ENCODE peak calls at places on chromosomes 13 and 19, in six cellular contexts. I is tibial nerve, A is tibial artery, V is astrocyte, W is colonic mucosa, S is upper lobe of right lung. L is an unnamed sample.

GRCh38 chr13:97921146-97921776 is 32.2 kb upstream of the IPO5 start:
- DNase-seq in I (peak; percentile 28), A (no peak), V (no peak), W (no peak), S (no peak), L (no peak)

GRCh38 chr19:4721196-4721595 is 2.4 kb downstream of the DPP9 start:
- DNase-seq in I (no peak), A (no peak), V (no peak), W (no peak), S (no peak), L (no peak)

GRCh38 chr19:8610041-8610927 is at the start of gene ADAMTS10:
- DNase-seq in I (peak; percentile 46), A (peak; percentile 78), V (peak; percentile 66), W (peak; percentile 26), S (no peak), L (peak; percentile 28)

GRCh38 chr13:37526710-37527446 is 71.7 kb downstream of the POSTN start:
- DNase-seq in I (peak; percentile 8), A (no peak), V (peak; percentile 79), W (no peak), S (no peak), L (no peak)

GRCh38 chr19:38359242-38360021 is 14.9 kb upstream of the PSMD8 start:
- DNase-seq in I (no peak), A (no peak), V (no peak), W (no peak), S (no peak), L (no peak)

GRCh38 chr13:41546372-41547252 is 89.3 kb downstream of the RGCC start:
- DNase-seq in I (no peak), A (no peak), V (peak; percentile 93), W (peak; percentile 15), S (no peak), L (no peak)

GRCh38 chr19:53898680-53899341 is 10.3 kb upstream of the CACNG7 start:
- DNase-seq in I (no peak), A (no peak), V (no peak), W (no peak), S (no peak), L (no peak)

GRCh38 chr13:51230473-51231105 is 8.4 kb downstream of the FAM124A start:
- DNase-seq in I (peak; percentile 74), A (no peak), V (peak; percentile 4), W (peak; percentile 36), S (no peak), L (no peak)

GRCh38 chr13:30871713-30872029 is 34.4 kb upstream of the MEDAG start:
- DNase-seq in I (no peak), A (no peak), V (no peak), W (no peak), S (no peak), L (no peak)

GRCh38 chr13:109114991-109115390 is 485.6 kb downstream of the MYO16 start:
- DNase-seq in I (no peak), A (no peak), V (no peak), W (no peak), S (no peak), L (no peak)

GRCh38 chr19:39389621-39390414 is 1.1 kb downstream of the PAF1 start:
- DNase-seq in I (no peak), A (no peak), V (no peak), W (no peak), S (no peak), L (no peak)

GRCh38 chr13:76882431-76882830 is 3.8 kb downstream of the KCTD12 start:
- DNase-seq in I (no peak), A (peak; percentile 68), V (peak; percentile 23), W (no peak), S (no peak), L (peak; percentile 29)

GRCh38 chr19:29609636-29610035 is 3.6 kb downstream of the POP4 start:
- DNase-seq in I (no peak), A (peak; percentile 47), V (no peak), W (no peak), S (peak; percentile 58), L (no peak)

GRCh38 chr13:45194081-45194939 is 6.5 kb downstream of the KCTD4 start:
- DNase-seq in I (peak; percentile 36), A (peak; percentile 67), V (peak; percentile 63), W (no peak), S (no peak), L (peak; percentile 84)

GRCh38 chr19:40989453-40989852 is 1.6 kb upstream of the CYP2B6 start:
- DNase-seq in I (no peak), A (no peak), V (no peak), W (no peak), S (no peak), L (no peak)

GRCh38 chr13:30580852-30581502 is 36.7 kb upstream of the USPL1 start:
- DNase-seq in I (no peak), A (no peak), V (no peak), W (no peak), S (no peak), L (no peak)

GRCh38 chr13:96248103-96248502 is 158.2 kb downstream of the HS6ST3 start:
- DNase-seq in I (no peak), A (no peak), V (no peak), W (no peak), S (no peak), L (no peak)

GRCh38 chr19:46615966-46616365 is 8.9 kb downstream of the PTGIR start:
- DNase-seq in I (no peak), A (no peak), V (no peak), W (no peak), S (no peak), L (no peak)

GRCh38 chr13:97440598-97440997 is 6.6 kb downstream of the RAP2A start:
- DNase-seq in I (no peak), A (no peak), V (peak; percentile 29), W (no peak), S (no peak), L (no peak)

GRCh38 chr13:95245072-95245471 is 56.2 kb downstream of the ABCC4 start:
- DNase-seq in I (no peak), A (no peak), V (no peak), W (no peak), S (no peak), L (no peak)

GRCh38 chr13:82847595-82847994 is 1034.7 kb downstream of the SLITRK1 start:
- DNase-seq in I (no peak), A (no peak), V (no peak), W (no peak), S (no peak), L (no peak)

GRCh38 chr19:2047076-2047448 is 4.0 kb downstream of the MKNK2 start:
- DNase-seq in I (no peak), A (no peak), V (no peak), W (no peak), S (no peak), L (no peak)
- H3K4me3 ChIP-seq in I (peak overlapping the region; percentile 99), A (peak overlapping the region; percentile 100), V (no peak overlapping the region), W (no peak overlapping the region), S (peak overlapping the region; percentile 97), L (no peak overlapping the region)

DNA sequence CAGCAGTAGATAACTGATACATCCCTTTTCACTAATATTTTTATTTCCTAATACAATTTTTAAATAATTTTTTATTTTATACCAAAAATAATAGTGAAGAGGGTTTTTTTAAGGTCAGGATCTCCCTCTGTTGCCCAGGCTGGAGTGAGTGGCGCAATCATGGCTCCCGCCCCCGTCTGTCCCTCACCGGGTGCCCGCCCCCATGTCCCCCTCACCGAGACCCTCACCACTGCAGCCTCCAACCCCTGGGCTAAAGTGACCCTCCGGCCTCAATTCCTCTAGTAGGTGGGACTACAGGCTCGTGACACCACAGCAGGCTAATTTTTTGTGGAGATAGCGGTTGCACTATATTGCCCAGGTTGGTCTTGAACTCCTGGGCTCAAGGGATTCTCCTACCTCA is 17.8 kb upstream of the ZNF846 start:
- DNase-seq in I (no peak), A (no peak), V (no peak), W (peak; percentile 31), S (no peak), L (no peak)
- H3K27ac ChIP-seq in I (peak overlapping the region; percentile 92), A (peak overlapping the region; percentile 96), V (no peak overlapping the region), W (peak overlapping the region; percentile 97), S (peak overlapping the region; percentile 94), L (peak overlapping the region; percentile 94)

GRCh38 chr13:80338781-80339577 is 1.9 kb downstream of the SPRY2 start:
- DNase-seq in I (peak; percentile 63), A (peak; percentile 91), V (peak; percentile 88), W (peak; percentile 62), S (peak; percentile 91), L (peak; percentile 77)

GRCh38 chr13:80337011-80337688 is 3.8 kb downstream of the SPRY2 start:
- DNase-seq in I (no peak), A (no peak), V (no peak), W (peak; percentile 35), S (no peak), L (no peak)

GRCh38 chr13:80339578-80339840 is 1.4 kb downstream of the SPRY2 start:
- DNase-seq in I (no peak), A (no peak), V (peak; percentile 39), W (peak; percentile 21), S (no peak), L (no peak)

GRCh38 chr13:80336335-80336734 is 4.6 kb downstream of the SPRY2 start:
- DNase-seq in I (no peak), A (no peak), V (peak; percentile 29), W (no peak), S (no peak), L (no peak)

GRCh38 chr13:80337706-80338105 is 3.2 kb downstream of the SPRY2 start:
- DNase-seq in I (no peak), A (no peak), V (peak; percentile 27), W (no peak), S (no peak), L (no peak)
- H3K4me3 ChIP-seq in I (peak overlapping the region; percentile 72), A (peak overlapping the region; percentile 80), V (peak overlapping the region; percentile 95), W (peak overlapping the region; percentile 55), S (peak overlapping the region; percentile 84), L (peak overlapping the region; percentile 74)

GRCh38 chr19:12833418-12833746 is 997 bp downstream of the RTBDN start:
- DNase-seq in I (no peak), A (no peak), V (no peak), W (no peak), S (no peak), L (no peak)

GRCh38 chr19:12834418-12834943 is at the start of gene RTBDN:
- DNase-seq in I (no peak), A (no peak), V (no peak), W (no peak), S (no peak), L (peak; percentile 81)

GRCh38 chr19:12833747-12834417 is 497 bp downstream of the RTBDN start:
- DNase-seq in I (no peak), A (no peak), V (no peak), W (peak; percentile 39), S (peak; percentile 69), L (no peak)

GRCh38 chr19:12836529-12836863 is 1.8 kb upstream of the MAST1 start:
- DNase-seq in I (no peak), A (no peak), V (no peak), W (no peak), S (no peak), L (no peak)

DNA sequence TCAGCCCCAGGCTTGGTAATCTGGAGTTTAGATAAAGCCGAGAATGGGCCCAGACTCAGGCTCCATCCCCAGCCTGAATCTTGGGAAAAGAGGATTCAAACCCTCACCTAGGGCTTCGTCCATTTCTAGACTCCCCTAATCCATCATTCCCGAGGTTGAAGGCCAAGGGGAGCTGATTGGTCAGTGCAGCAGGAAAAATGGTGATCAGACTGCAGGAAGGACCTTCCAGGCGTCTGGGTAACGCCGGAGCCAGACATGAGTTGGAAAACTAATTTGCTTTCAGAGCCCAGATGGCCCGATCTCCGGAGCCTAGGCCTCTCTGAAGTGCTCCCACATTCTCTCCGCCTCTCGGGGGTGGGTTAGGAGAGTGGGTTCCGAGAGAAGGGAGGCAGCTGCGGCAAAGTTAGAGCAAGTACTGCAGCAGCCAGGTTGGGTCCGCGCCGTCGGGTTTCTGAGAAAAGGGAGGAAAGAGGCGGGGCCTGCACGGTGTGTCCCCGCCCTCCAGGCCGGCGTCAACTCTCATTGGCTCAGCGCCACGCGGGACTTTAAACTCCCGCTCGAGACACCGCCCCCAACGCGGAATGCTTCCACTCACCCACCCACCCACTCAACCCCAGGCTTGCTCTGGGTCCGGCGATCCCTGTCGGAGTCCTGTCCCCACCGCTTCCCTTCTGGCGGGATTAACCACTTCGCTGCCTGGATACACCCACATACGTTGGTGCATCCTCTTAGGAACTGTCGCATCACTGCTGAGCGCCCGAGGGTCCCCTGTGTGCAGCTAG is 788 bp upstream of the RTBDN start:
- DNase-seq in I (no peak), A (no peak), V (no peak), W (peak; percentile 47), S (no peak), L (peak; percentile 66)
- H3K27ac ChIP-seq in I (no peak overlapping the region), A (no peak overlapping the region), V (no peak overlapping the region), W (no peak overlapping the region), S (no peak overlapping the region), L (no peak overlapping the region)